ENCODE peak calls at places on chromosomes 3 and 15, in nine cellular contexts. P, D, M, F, Q, J, V, U and N are unnamed samples. For H3K27me3, the result is how much of the 10 kb centered on the place peaks cover.

GRCh38 chr15:49060710-49061483 is 14.7 kb upstream of the SECISBP2L start:
- DNase-seq in P (no peak), D (no peak), M (no peak), F (peak), Q (no peak), J (no peak), V (peak), U (no peak), N (no peak)

GRCh38 chr3:113514265-113514769 is 639 bp downstream of the SPICE1 start:
- DNase-seq in P (no peak), D (no peak), M (no peak), F (no peak), Q (no peak), J (no peak), V (no peak), U (no peak), N (no peak)

GRCh38 chr3:168951368-168951767 is 712.1 kb downstream of the MECOM start:
- DNase-seq in P (no peak), D (no peak), M (no peak), F (no peak), Q (no peak), J (no peak), V (no peak), U (no peak), N (no peak)

GRCh38 chr3:62128028-62128427 is 245.3 kb downstream of the FEZF2 start:
- DNase-seq in P (no peak), D (no peak), M (no peak), F (peak), Q (no peak), J (no peak), V (no peak), U (no peak), N (no peak)

GRCh38 chr3:156166808-156167207 is 46.4 kb downstream of the KCNAB1 start:
- DNase-seq in P (no peak), D (no peak), M (no peak), F (no peak), Q (no peak), J (no peak), V (no peak), U (no peak), N (no peak)

GRCh38 chr3:23094890-23095462 is 108.2 kb upstream of the UBE2E2 start:
- DNase-seq in P (no peak), D (no peak), M (no peak), F (peak), Q (no peak), J (no peak), V (peak), U (no peak), N (no peak)

GRCh38 chr3:138674131-138674530 is 65.6 kb downstream of the FAIM start:
- DNase-seq in P (no peak), D (no peak), M (no peak), F (no peak), Q (no peak), J (no peak), V (no peak), U (no peak), N (no peak)

GRCh38 chr3:71579934-71580318 is 3.6 kb downstream of the FOXP1 start:
- DNase-seq in P (peak), D (no peak), M (no peak), F (peak), Q (peak), J (no peak), V (peak), U (no peak), N (no peak)

GRCh38 chr3:17057316-17057715 is 172.6 kb downstream of the PLCL2 start:
- DNase-seq in P (no peak), D (no peak), M (no peak), F (no peak), Q (no peak), J (no peak), V (peak), U (no peak), N (no peak)

GRCh38 chr3:166533740-166534139 is 696.5 kb upstream of the BCHE start:
- DNase-seq in P (no peak), D (no peak), M (no peak), F (no peak), Q (no peak), J (no peak), V (no peak), U (no peak), N (no peak)

GRCh38 chr15:62495670-62496328 is 330.7 kb upstream of the C2CD4B start:
- DNase-seq in P (no peak), D (peak), M (no peak), F (peak), Q (no peak), J (peak), V (peak), U (no peak), N (no peak)

GRCh38 chr3:185647880-185648210 is 61.8 kb downstream of the SENP2 start:
- DNase-seq in P (no peak), D (no peak), M (no peak), F (no peak), Q (no peak), J (no peak), V (no peak), U (no peak), N (no peak)

GRCh38 chr15:80773792-80774352 is 5.3 kb upstream of the CEMIP start:
- DNase-seq in P (no peak), D (no peak), M (no peak), F (no peak), Q (no peak), J (no peak), V (no peak), U (no peak), N (no peak)
- H3K4me3 ChIP-seq in P (no peak), D (no peak), M (no peak), F (no peak), Q (no peak), J (no peak), V (no peak), U (no peak), N (no peak)

GRCh38 chr3:128310286-128311058 is 156.2 kb downstream of the DNAJB8 start:
- DNase-seq in P (no peak), D (no peak), M (no peak), F (no peak), Q (no peak), J (no peak), V (no peak), U (no peak), N (no peak)

GRCh38 chr3:128307781-128308469 is 154.6 kb downstream of the EEFSEC start:
- DNase-seq in P (no peak), D (no peak), M (no peak), F (no peak), Q (no peak), J (no peak), V (no peak), U (no peak), N (no peak)

GRCh38 chr3:128309026-128309425 is 155.7 kb downstream of the EEFSEC start:
- DNase-seq in P (no peak), D (peak), M (no peak), F (no peak), Q (no peak), J (no peak), V (no peak), U (no peak), N (no peak)

GRCh38 chr3:128306481-128306880 is 153.2 kb downstream of the EEFSEC start:
- DNase-seq in P (no peak), D (no peak), M (no peak), F (no peak), Q (no peak), J (no peak), V (no peak), U (no peak), N (no peak)

DNA sequence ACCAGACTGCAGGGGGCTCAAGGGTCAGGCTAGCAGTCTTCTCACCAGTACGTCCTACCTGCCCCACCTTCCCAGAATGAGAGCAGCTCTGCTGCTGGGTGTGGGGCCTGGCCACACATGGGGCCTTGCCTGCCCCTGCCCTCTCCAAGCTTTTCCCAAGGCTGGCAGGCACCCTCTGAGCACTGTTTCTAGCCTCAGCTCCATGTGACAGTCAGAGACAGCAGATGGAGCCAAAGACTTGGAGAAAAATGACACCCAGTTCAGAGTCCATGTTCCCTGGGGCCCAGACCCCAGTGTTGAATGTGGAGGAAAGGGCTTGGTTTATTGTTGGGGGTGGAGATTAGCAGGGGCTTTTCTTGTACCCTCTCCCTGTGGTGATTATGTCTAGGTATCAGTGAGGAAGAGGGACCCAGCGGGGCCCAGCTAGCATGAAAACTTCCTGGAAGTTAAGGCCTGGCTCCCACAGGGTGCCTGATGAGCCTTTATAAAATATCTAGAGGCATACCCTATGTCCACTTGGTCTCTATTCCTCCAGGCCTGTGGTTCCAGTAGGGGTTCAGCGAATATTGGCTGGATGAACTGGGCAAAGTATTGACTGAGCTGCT is 153.8 kb downstream of the EEFSEC start:
- DNase-seq in P (peak), D (no peak), M (no peak), F (peak), Q (no peak), J (peak), V (no peak), U (no peak), N (no peak)
- TF ChIP-seq CTCF in P (peak), D (peak), M (peak), F (no peak), Q (peak), J (no peak), V (peak), U (no peak), N (no peak)

GRCh38 chr3:13161021-13161759 is 88.0 kb upstream of the IQSEC1 start:
- DNase-seq in P (no peak), D (no peak), M (no peak), F (no peak), Q (no peak), J (peak), V (peak), U (no peak), N (no peak)
- H3K27me3 ChIP-seq in P (under half), D (under half), M (under half), F (under half), Q (half or more), J (under half), V (under half), U (under half), N (under half)

GRCh38 chr15:34155859-34156258 is 54.0 kb downstream of the PGBD4 start:
- DNase-seq in P (no peak), D (no peak), M (no peak), F (no peak), Q (no peak), J (no peak), V (no peak), U (no peak), N (no peak)

GRCh38 chr15:34161329-34161953 is 48.5 kb downstream of the KATNBL1 start:
- DNase-seq in P (no peak), D (no peak), M (no peak), F (no peak), Q (no peak), J (no peak), V (no peak), U (no peak), N (no peak)

GRCh38 chr15:34158355-34158754 is 51.5 kb downstream of the KATNBL1 start:
- DNase-seq in P (no peak), D (no peak), M (no peak), F (no peak), Q (no peak), J (no peak), V (no peak), U (no peak), N (no peak)

GRCh38 chr15:34154725-34155204 is 52.9 kb downstream of the PGBD4 start:
- DNase-seq in P (no peak), D (no peak), M (no peak), F (peak), Q (no peak), J (no peak), V (peak), U (no peak), N (no peak)

GRCh38 chr15:34160735-34161134 is 49.2 kb downstream of the KATNBL1 start:
- DNase-seq in P (no peak), D (no peak), M (no peak), F (no peak), Q (peak), J (no peak), V (no peak), U (no peak), N (no peak)
- H3K4me3 ChIP-seq in P (no peak), D (no peak), M (no peak), F (no peak), Q (no peak), J (no peak), V (no peak), U (no peak), N (no peak)

GRCh38 chr15:29262738-29263137 is 6.9 kb downstream of the NSMCE3 start:
- DNase-seq in P (no peak), D (no peak), M (no peak), F (no peak), Q (no peak), J (no peak), V (no peak), U (no peak), N (no peak)

GRCh38 chr15:29263289-29263688 is 6.3 kb downstream of the NSMCE3 start:
- DNase-seq in P (no peak), D (no peak), M (no peak), F (no peak), Q (no peak), J (no peak), V (no peak), U (no peak), N (no peak)

GRCh38 chr15:29260896-29261295 is 8.7 kb downstream of the NSMCE3 start:
- DNase-seq in P (no peak), D (no peak), M (no peak), F (no peak), Q (no peak), J (no peak), V (no peak), U (no peak), N (no peak)

GRCh38 chr15:29259233-29259632 is 10.4 kb downstream of the NSMCE3 start:
- DNase-seq in P (no peak), D (no peak), M (no peak), F (no peak), Q (no peak), J (no peak), V (no peak), U (no peak), N (no peak)
- TF ChIP-seq CTCF in P (no peak), D (no peak), M (no peak), F (no peak), Q (peak), J (no peak), V (no peak), U (peak), N (no peak)

DNA sequence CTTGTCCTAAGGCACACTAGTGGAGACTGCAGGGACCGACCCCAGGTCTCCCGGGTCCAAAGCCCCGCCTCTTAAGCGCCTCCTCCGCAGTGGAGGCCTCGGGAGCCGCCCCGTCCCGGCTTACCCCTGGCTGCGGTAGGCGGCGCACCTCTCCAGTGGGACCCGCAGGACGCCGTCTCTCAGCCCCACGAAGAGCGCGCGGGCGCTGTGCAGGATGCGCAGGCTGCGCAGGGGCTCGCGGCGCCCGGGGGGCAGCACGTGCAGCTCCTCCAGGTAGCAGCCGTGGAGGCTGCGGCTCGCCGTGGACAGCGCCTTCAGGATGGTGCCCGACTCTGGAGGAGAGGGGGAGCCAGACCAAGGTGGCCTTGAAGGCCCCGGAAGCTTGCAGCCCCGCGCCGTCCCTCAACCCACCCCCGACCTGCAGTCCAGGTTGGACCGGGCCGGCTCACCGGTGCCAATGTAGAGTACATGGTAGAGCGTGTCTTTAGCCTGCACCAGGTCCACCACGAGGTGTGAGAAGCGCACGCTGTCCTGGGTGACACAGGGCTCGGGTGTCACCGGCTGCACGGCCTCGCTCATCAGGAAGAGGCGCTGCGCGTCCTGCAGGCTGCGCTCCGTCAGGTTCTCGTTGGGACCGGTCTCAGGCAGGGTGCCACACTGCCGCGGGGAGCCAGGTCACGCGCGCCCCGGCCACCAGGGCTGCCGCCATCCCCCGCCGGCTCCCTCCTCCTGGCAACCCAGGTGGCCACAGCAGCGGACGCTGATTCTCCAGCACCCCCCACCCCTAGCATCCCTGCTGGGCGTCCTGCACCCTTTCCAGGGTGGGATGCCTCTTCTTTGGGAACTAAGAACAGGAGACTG is 105.5 kb downstream of the SEMA5B start:
- DNase-seq in P (no peak), D (no peak), M (no peak), F (no peak), Q (peak), J (no peak), V (no peak), U (no peak), N (no peak)
- H3K27me3 ChIP-seq in P (under half), D (under half), M (under half), F (under half), Q (half or more), J (under half), V (under half), U (under half), N (under half)

GRCh38 chr3:32110233-32110760 is 3.9 kb downstream of the GPD1L start:
- DNase-seq in P (peak), D (no peak), M (no peak), F (no peak), Q (no peak), J (no peak), V (no peak), U (no peak), N (no peak)
- H3K4me3 ChIP-seq in P (no peak), D (peak), M (no peak), F (no peak), Q (no peak), J (no peak), V (no peak), U (no peak), N (no peak)

GRCh38 chr3:57689367-57690053 is 3.4 kb downstream of the DENND6A start:
- DNase-seq in P (no peak), D (no peak), M (no peak), F (no peak), Q (no peak), J (no peak), V (no peak), U (no peak), N (no peak)
- TF ChIP-seq CTCF in P (no peak), D (no peak), M (no peak), F (no peak), Q (no peak), J (no peak), V (no peak), U (no peak), N (no peak)